ENCODE peak calls at places on chromosomes 7 and 10, in seven cellular contexts. O, A, B, U, X, C and Q are unnamed samples.

GRCh38 chr10:92756233-92757065 is 66.7 kb downstream of the HHEX start:
- DNase-seq in O (no peak), A (no peak), B (no peak), U (peak), X (no peak), C (peak), Q (no peak)

GRCh38 chr10:58508316-58508715 is 4.4 kb upstream of the BICC1 start:
- DNase-seq in O (no peak), A (no peak), B (no peak), U (no peak), X (no peak), C (no peak), Q (no peak)

GRCh38 chr10:101351477-101351876 is 2.5 kb upstream of the BTRC start:
- DNase-seq in O (no peak), A (no peak), B (no peak), U (no peak), X (no peak), C (no peak), Q (no peak)

GRCh38 chr10:100008142-100008522 is 1.6 kb downstream of the DNMBP start:
- DNase-seq in O (no peak), A (no peak), B (no peak), U (no peak), X (no peak), C (no peak), Q (no peak)

GRCh38 chr10:14658331-14659122 is 116.2 kb downstream of the FAM107B start:
- DNase-seq in O (no peak), A (no peak), B (no peak), U (no peak), X (no peak), C (no peak), Q (no peak)

GRCh38 chr10:132637477-132638129 is 100.0 kb downstream of the INPP5A start:
- DNase-seq in O (peak), A (peak), B (no peak), U (peak), X (no peak), C (peak), Q (no peak)

GRCh38 chr10:131012641-131012985 is 298.9 kb downstream of the TCERG1L start:
- DNase-seq in O (no peak), A (no peak), B (no peak), U (no peak), X (no peak), C (no peak), Q (no peak)

GRCh38 chr10:15399060-15399661 is 28.1 kb upstream of the FAM171A1 start:
- DNase-seq in O (no peak), A (no peak), B (no peak), U (no peak), X (no peak), C (no peak), Q (no peak)

GRCh38 chr10:86392723-86393094 is 26.1 kb upstream of the GRID1 start:
- DNase-seq in O (no peak), A (no peak), B (no peak), U (no peak), X (no peak), C (peak), Q (no peak)

GRCh38 chr7:82443044-82443800 is at the start of gene CACNA2D1:
- DNase-seq in O (peak), A (no peak), B (no peak), U (peak), X (no peak), C (no peak), Q (no peak)

GRCh38 chr7:40673285-40673684 is 538.5 kb downstream of the SUGCT start:
- DNase-seq in O (no peak), A (no peak), B (no peak), U (peak), X (no peak), C (no peak), Q (no peak)

GRCh38 chr7:36192877-36193276 is 39.8 kb downstream of the EEPD1 start:
- DNase-seq in O (no peak), A (no peak), B (no peak), U (no peak), X (no peak), C (no peak), Q (no peak)

GRCh38 chr10:129514568-129515451 is 47.8 kb downstream of the MGMT start:
- DNase-seq in O (no peak), A (no peak), B (no peak), U (no peak), X (no peak), C (no peak), Q (no peak)

GRCh38 chr7:110129159-110129558 is 961.8 kb upstream of the LRRN3 start:
- DNase-seq in O (no peak), A (no peak), B (no peak), U (no peak), X (no peak), C (no peak), Q (no peak)

GRCh38 chr10:82319558-82319957 is 444.6 kb downstream of the NRG3 start:
- DNase-seq in O (no peak), A (no peak), B (no peak), U (no peak), X (no peak), C (no peak), Q (no peak)

GRCh38 chr10:12730809-12731519 is 270.5 kb downstream of the CCDC3 start:
- DNase-seq in O (no peak), A (no peak), B (no peak), U (peak), X (no peak), C (no peak), Q (no peak)

GRCh38 chr7:22005151-22005550 is 59.5 kb upstream of the CDCA7L start:
- DNase-seq in O (no peak), A (no peak), B (no peak), U (no peak), X (no peak), C (no peak), Q (no peak)

GRCh38 chr10:6514844-6515780 is 65.0 kb downstream of the PRKCQ start:
- DNase-seq in O (no peak), A (no peak), B (no peak), U (no peak), X (no peak), C (no peak), Q (no peak)

GRCh38 chr7:157709531-157710251 is 372.9 kb downstream of the DNAJB6 start:
- DNase-seq in O (no peak), A (no peak), B (no peak), U (no peak), X (no peak), C (no peak), Q (no peak)

GRCh38 chr10:24642921-24643678 is 80.6 kb downstream of the ARHGAP21 start:
- DNase-seq in O (no peak), A (peak), B (no peak), U (peak), X (no peak), C (no peak), Q (no peak)

GRCh38 chr10:23198940-23199767 is 7.0 kb downstream of the PTF1A start:
- DNase-seq in O (no peak), A (no peak), B (no peak), U (no peak), X (no peak), C (no peak), Q (no peak)

GRCh38 chr7:116715087-116715486 is 43.1 kb downstream of the MET start:
- DNase-seq in O (no peak), A (no peak), B (no peak), U (no peak), X (no peak), C (no peak), Q (no peak)

GRCh38 chr7:36217961-36218284 is 64.9 kb downstream of the EEPD1 start:
- DNase-seq in O (no peak), A (no peak), B (no peak), U (no peak), X (no peak), C (no peak), Q (no peak)

GRCh38 chr7:30276203-30276900 is 8.0 kb upstream of the ZNRF2 start:
- DNase-seq in O (no peak), A (peak), B (peak), U (peak), X (peak), C (no peak), Q (no peak)

GRCh38 chr7:129385116-129385515 is 49.1 kb upstream of the STRIP2 start:
- DNase-seq in O (no peak), A (no peak), B (no peak), U (no peak), X (no peak), C (no peak), Q (no peak)

GRCh38 chr7:155947051-155947450 is 134.8 kb upstream of the SHH start:
- DNase-seq in O (no peak), A (no peak), B (no peak), U (no peak), X (no peak), C (no peak), Q (no peak)

GRCh38 chr10:50275650-50276235 is 24.4 kb upstream of the ASAH2 start:
- DNase-seq in O (no peak), A (no peak), B (peak), U (peak), X (peak), C (no peak), Q (no peak)

GRCh38 chr10:70772627-70773026 is 12.6 kb downstream of the TBATA start:
- DNase-seq in O (no peak), A (no peak), B (no peak), U (no peak), X (no peak), C (no peak), Q (no peak)

GRCh38 chr10:26890956-26891355 is 30.2 kb upstream of the ABI1 start:
- DNase-seq in O (no peak), A (peak), B (peak), U (peak), X (peak), C (no peak), Q (no peak)

GRCh38 chr7:107427462-107427861 is 42.4 kb upstream of the GPR22 start:
- DNase-seq in O (no peak), A (no peak), B (no peak), U (no peak), X (no peak), C (no peak), Q (no peak)

GRCh38 chr10:35613597-35614226 is 8.6 kb downstream of the GJD4 start:
- DNase-seq in O (no peak), A (no peak), B (no peak), U (no peak), X (no peak), C (no peak), Q (no peak)